ENCODE peak calls at places on chromosome 13, in four cellular contexts. T is brain microvascular endothelial cell, J is uterus, V is cardiac muscle cell. E is an unnamed sample.
A peak's percentile ranks its signal among the peaks of the same experiment; 100 is the strongest.

GRCh38 chr13:40558656-40559055 is 107.8 kb downstream of the FOXO1 start:
- DNase-seq in V (peak; percentile 58), T (no peak), J (no peak), E (no peak)

GRCh38 chr13:110015253-110015652 is 228.9 kb upstream of the IRS2 start:
- DNase-seq in J (no peak), V (peak; percentile 6), T (no peak), E (no peak)

GRCh38 chr13:73741742-73742141 is 392.5 kb downstream of the KLF12 start:
- DNase-seq in T (no peak), V (no peak), J (no peak), E (no peak)

GRCh38 chr13:49356224-49356623 is 87.6 kb downstream of the CAB39L start:
- DNase-seq in J (no peak), T (peak; percentile 80), V (peak; percentile 62), E (no peak)

GRCh38 chr13:26646603-26647002 is 89.1 kb downstream of the WASF3 start:
- DNase-seq in T (no peak), V (no peak), J (no peak), E (no peak)

GRCh38 chr13:40800559-40800958 is 11.1 kb downstream of the SLC25A15 start:
- DNase-seq in J (no peak), T (no peak), V (no peak), E (no peak)

GRCh38 chr13:28001049-28001448 is 12.6 kb upstream of the URAD start:
- DNase-seq in V (no peak), T (no peak), J (no peak), E (no peak)

GRCh38 chr13:24148414-24149305 is 11.9 kb upstream of the SPATA13 start:
- DNase-seq in T (peak; percentile 94), V (peak; percentile 93), J (no peak), E (no peak)

GRCh38 chr13:29767006-29767405 is 83.4 kb downstream of the UBL3 start:
- DNase-seq in V (no peak), T (no peak), J (no peak), E (no peak)

GRCh38 chr13:80550856-80551532 is 210.1 kb upstream of the SPRY2 start:
- DNase-seq in J (no peak), T (no peak), V (peak; percentile 42), E (no peak)

GRCh38 chr13:59914556-59914955 is 249.2 kb downstream of the DIAPH3 start:
- DNase-seq in J (no peak), V (peak; percentile 2), T (peak; percentile 76), E (no peak)

GRCh38 chr13:95087746-95088305 is 213.4 kb downstream of the ABCC4 start:
- DNase-seq in V (peak; percentile 72), T (peak; percentile 43), J (no peak), E (no peak)

GRCh38 chr13:25463496-25463895 is 91.7 kb downstream of the ATP8A2 start:
- DNase-seq in T (peak; percentile 40), V (no peak), J (no peak), E (no peak)

GRCh38 chr13:36377822-36378480 is 31.8 kb upstream of the SPART start:
- DNase-seq in J (no peak), T (no peak), V (peak; percentile 54), E (no peak)

GRCh38 chr13:31012285-31013024 is 80.0 kb downstream of the TEX26 start:
- DNase-seq in T (peak; percentile 33), V (peak; percentile 52), J (no peak), E (no peak)

GRCh38 chr13:70964124-70964523 is 855.9 kb upstream of the KLHL1 start:
- DNase-seq in T (no peak), J (no peak), V (no peak), E (no peak)

GRCh38 chr13:19601749-19602725 is 31.4 kb upstream of the MPHOSPH8 start:
- DNase-seq in T (no peak), J (no peak), V (peak; percentile 65), E (no peak)

GRCh38 chr13:73794755-73795154 is 339.4 kb downstream of the KLF12 start:
- DNase-seq in T (no peak), J (no peak), V (no peak), E (no peak)

GRCh38 chr13:73481265-73481664 is 422.5 kb downstream of the KLF5 start:
- DNase-seq in J (no peak), V (no peak), T (no peak), E (no peak)

GRCh38 chr13:60090579-60090978 is 73.1 kb downstream of the DIAPH3 start:
- DNase-seq in V (peak; percentile 42), J (no peak), T (no peak), E (no peak)

GRCh38 chr13:49664606-49665005 is 26.7 kb downstream of the EBPL start:
- DNase-seq in T (no peak), V (no peak), J (no peak), E (no peak)

GRCh38 chr13:47908200-47908902 is 92.7 kb downstream of the SUCLA2 start:
- DNase-seq in V (peak; percentile 22), T (peak; percentile 82), J (no peak), E (no peak)

GRCh38 chr13:101626925-101627555 is 174.6 kb downstream of the ITGBL1 start:
- DNase-seq in V (no peak), J (no peak), T (no peak), E (no peak)

GRCh38 chr13:35140321-35140720 is 198.3 kb downstream of the NBEA start:
- DNase-seq in J (no peak), V (no peak), T (no peak), E (no peak)

GRCh38 chr13:43963726-43964125 is 84.0 kb downstream of the LACC1 start:
- DNase-seq in J (no peak), T (no peak), V (no peak), E (no peak)
- TF ChIP-seq CTCF in J (no peak), T (peak; percentile 32), V (no peak), E (no peak)

DNA sequence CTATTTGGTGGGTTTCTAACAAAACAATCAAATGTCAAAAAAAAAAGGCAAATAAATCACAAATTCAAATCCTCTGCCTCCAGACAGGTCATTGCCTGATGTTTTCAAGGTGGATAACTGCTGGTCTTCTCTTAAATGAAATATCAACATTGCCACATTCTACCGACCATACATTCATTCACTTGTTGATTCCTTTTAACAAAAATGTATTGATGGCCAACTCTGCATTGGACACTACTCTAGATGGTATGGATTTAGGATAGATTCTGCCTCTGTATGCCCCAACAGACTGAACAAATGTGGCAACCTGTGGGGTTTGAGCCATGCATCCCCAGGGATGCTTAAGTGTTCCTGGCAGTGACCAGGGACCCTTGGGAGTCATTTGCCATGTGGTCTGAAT is 87.6 kb upstream of the STK24 start:
- DNase-seq in T (no peak), V (no peak), J (no peak), E (no peak)
- H3K27ac ChIP-seq in T (no peak overlapping the region), V (no peak overlapping the region), J (no peak overlapping the region), E (no peak overlapping the region)

GRCh38 chr13:106565127-106565775 is 2.7 kb downstream of the ARGLU1 start:
- DNase-seq in J (no peak), T (no peak), V (no peak), E (no peak)

GRCh38 chr13:106562301-106562700 is 5.6 kb downstream of the ARGLU1 start:
- DNase-seq in V (no peak), T (no peak), J (no peak), E (no peak)

GRCh38 chr13:106560791-106561190 is 7.1 kb downstream of the ARGLU1 start:
- DNase-seq in J (no peak), V (no peak), T (no peak), E (no peak)

GRCh38 chr13:106558527-106558926 is 9.4 kb downstream of the ARGLU1 start:
- DNase-seq in J (no peak), T (no peak), V (no peak), E (no peak)

GRCh38 chr13:106561551-106562170 is 6.3 kb downstream of the ARGLU1 start:
- DNase-seq in V (peak; percentile 51), J (no peak), T (peak; percentile 37), E (no peak)
- H3K4me3 ChIP-seq in V (no peak overlapping the region), J (no peak overlapping the region), T (no peak overlapping the region), E (peak overlapping the region; percentile 39)

DNA sequence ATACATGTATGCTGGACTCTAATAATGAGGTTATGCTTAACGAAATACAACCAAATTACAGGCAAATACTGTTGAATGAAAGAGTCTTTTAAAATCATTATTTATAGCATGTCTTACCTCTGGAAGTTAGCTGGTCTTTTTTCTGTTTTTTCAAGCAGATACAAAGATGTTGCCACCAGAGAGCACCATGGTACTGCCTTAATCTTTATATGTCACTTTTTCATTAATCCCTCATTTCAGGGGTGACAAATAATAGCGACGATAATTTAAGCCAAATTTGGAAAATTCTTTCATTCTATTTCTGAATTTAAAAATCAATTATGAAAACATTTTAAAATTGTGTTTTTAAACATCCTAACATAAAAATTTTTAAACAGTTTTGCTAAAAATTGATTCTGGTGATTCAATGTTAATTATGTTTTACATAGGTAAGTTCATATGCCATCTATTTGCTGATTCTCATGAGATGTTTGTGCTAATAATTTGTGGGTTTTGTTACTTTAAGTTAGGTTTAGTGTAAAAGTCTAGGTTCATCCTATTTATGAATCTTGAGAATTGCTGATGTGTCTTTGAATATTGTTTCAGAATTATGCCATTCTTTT is 379.3 kb upstream of the SGCG start:
- DNase-seq in J (no peak), V (peak; percentile 38), T (no peak), E (no peak)
- TF ChIP-seq CTCF in J (no peak), V (peak; percentile 16), T (peak; percentile 13), E (no peak)

GRCh38 chr13:52925775-52926285 is 77.4 kb upstream of the PCDH8 start:
- DNase-seq in V (no peak), J (no peak), T (no peak), E (no peak)
- H3K27ac ChIP-seq in V (peak overlapping the region; percentile 51), J (no peak overlapping the region), T (no peak overlapping the region), E (no peak overlapping the region)

GRCh38 chr13:98105929-98106336 is 37.0 kb upstream of the FARP1 start:
- DNase-seq in J (no peak), T (peak; percentile 64), V (peak; percentile 75), E (no peak)

GRCh38 chr13:98108330-98108729 is 34.6 kb upstream of the FARP1 start:
- DNase-seq in T (no peak), V (peak; percentile 36), J (no peak), E (no peak)

GRCh38 chr13:98103942-98104880 is 38.7 kb upstream of the FARP1 start:
- DNase-seq in J (no peak), T (no peak), V (no peak), E (no peak)

GRCh38 chr13:98099627-98100026 is 43.3 kb upstream of the FARP1 start:
- DNase-seq in T (no peak), V (no peak), J (no peak), E (no peak)

DNA sequence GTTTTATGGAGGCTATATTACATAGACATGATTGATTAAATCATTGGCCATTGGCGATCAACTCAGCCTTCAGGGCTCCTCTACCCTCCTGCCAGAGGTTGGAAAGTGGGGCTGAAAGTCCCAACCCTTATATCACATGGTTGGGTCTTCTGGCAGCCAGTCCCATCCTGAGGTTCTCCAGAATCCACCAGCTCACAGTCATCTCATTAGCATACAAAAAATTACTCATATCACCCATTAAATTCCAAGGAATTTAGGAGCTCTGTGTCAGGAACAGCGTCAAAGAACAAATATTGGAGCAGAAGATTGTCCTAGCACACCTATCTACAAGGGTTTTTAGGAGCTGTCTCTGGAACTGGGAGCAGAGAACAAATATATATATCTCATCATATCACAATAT is 39.4 kb upstream of the FARP1 start:
- DNase-seq in V (no peak), J (no peak), T (no peak), E (no peak)
- H3K4me3 ChIP-seq in V (no peak overlapping the region), J (no peak overlapping the region), T (no peak overlapping the region), E (no peak overlapping the region)

E was measured in coronary artery.